ENCODE peak calls at places on chromosomes 13 and 19, in eight cellular contexts. One of them, this sample, is unnamed.
A peak's percentile ranks its signal among the peaks of the same experiment; 100 is the strongest.

GRCh38 chr13:83780201-83780600 is 102.1 kb downstream of the SLITRK1 start:
- DNase-seq in upper lobe of right lung: no peak
- DNase-seq in Calu3: no peak
- DNase-seq in fibroblast of mammary gland: peak; percentile 52
- DNase-seq in foreskin fibroblast: peak; percentile 12
- DNase-seq in fibroblast of lung: peak; percentile 24
- DNase-seq in nephron progenitor cell: peak; percentile 10
- DNase-seq in astrocyte: peak; percentile 8
- DNase-seq in this sample: no peak

GRCh38 chr13:80473695-80474094 is 132.8 kb upstream of the SPRY2 start:
- DNase-seq in upper lobe of right lung: no peak
- DNase-seq in Calu3: no peak
- DNase-seq in fibroblast of mammary gland: peak; percentile 87
- DNase-seq in foreskin fibroblast: peak; percentile 75
- DNase-seq in fibroblast of lung: peak; percentile 36
- DNase-seq in nephron progenitor cell: no peak
- DNase-seq in astrocyte: peak; percentile 24
- DNase-seq in this sample: no peak

GRCh38 chr13:35716186-35716585 is 239.7 kb upstream of the MAB21L1 start:
- DNase-seq in upper lobe of right lung: no peak
- DNase-seq in Calu3: peak; percentile 16
- DNase-seq in fibroblast of mammary gland: peak; percentile 84
- DNase-seq in foreskin fibroblast: no peak
- DNase-seq in fibroblast of lung: peak; percentile 68
- DNase-seq in nephron progenitor cell: no peak
- DNase-seq in astrocyte: peak; percentile 55
- DNase-seq in this sample: no peak

GRCh38 chr13:27053902-27054595 is 117.6 kb downstream of the USP12 start:
- DNase-seq in upper lobe of right lung: no peak
- DNase-seq in Calu3: no peak
- DNase-seq in fibroblast of mammary gland: peak; percentile 87
- DNase-seq in foreskin fibroblast: peak; percentile 85
- DNase-seq in fibroblast of lung: peak; percentile 90
- DNase-seq in nephron progenitor cell: no peak
- DNase-seq in astrocyte: peak; percentile 86
- DNase-seq in this sample: no peak

GRCh38 chr13:44449999-44450821 is 76.6 kb downstream of the SERP2 start:
- DNase-seq in upper lobe of right lung: no peak
- DNase-seq in Calu3: peak; percentile 40
- DNase-seq in fibroblast of mammary gland: no peak
- DNase-seq in foreskin fibroblast: no peak
- DNase-seq in fibroblast of lung: no peak
- DNase-seq in nephron progenitor cell: no peak
- DNase-seq in astrocyte: no peak
- DNase-seq in this sample: no peak

GRCh38 chr13:43908156-43909126 is 28.7 kb downstream of the LACC1 start:
- DNase-seq in upper lobe of right lung: no peak
- DNase-seq in Calu3: peak; percentile 8
- DNase-seq in fibroblast of mammary gland: peak; percentile 66
- DNase-seq in foreskin fibroblast: peak; percentile 18
- DNase-seq in fibroblast of lung: peak; percentile 77
- DNase-seq in nephron progenitor cell: no peak
- DNase-seq in astrocyte: peak; percentile 74
- DNase-seq in this sample: no peak

GRCh38 chr19:30361107-30361447 is 11.1 kb upstream of the ZNF536 start:
- DNase-seq in upper lobe of right lung: no peak
- DNase-seq in Calu3: no peak
- DNase-seq in fibroblast of mammary gland: no peak
- DNase-seq in foreskin fibroblast: no peak
- DNase-seq in fibroblast of lung: no peak
- DNase-seq in nephron progenitor cell: no peak
- DNase-seq in astrocyte: no peak
- DNase-seq in this sample: no peak

GRCh38 chr13:85665286-85665685 is 133.9 kb downstream of the SLITRK6 start:
- DNase-seq in upper lobe of right lung: no peak
- DNase-seq in Calu3: no peak
- DNase-seq in fibroblast of mammary gland: peak; percentile 1
- DNase-seq in foreskin fibroblast: no peak
- DNase-seq in fibroblast of lung: peak; percentile 74
- DNase-seq in nephron progenitor cell: no peak
- DNase-seq in astrocyte: peak; percentile 65
- DNase-seq in this sample: no peak

GRCh38 chr13:61916483-61916882 is 500.8 kb upstream of the PCDH20 start:
- DNase-seq in upper lobe of right lung: no peak
- DNase-seq in Calu3: no peak
- DNase-seq in fibroblast of mammary gland: no peak
- DNase-seq in foreskin fibroblast: no peak
- DNase-seq in fibroblast of lung: no peak
- DNase-seq in nephron progenitor cell: no peak
- DNase-seq in astrocyte: no peak
- DNase-seq in this sample: no peak

GRCh38 chr19:57239982-57240310 is 486 bp upstream of the ZNF805 start:
- DNase-seq in upper lobe of right lung: peak; percentile 69
- DNase-seq in Calu3: no peak
- DNase-seq in fibroblast of mammary gland: peak; percentile 1
- DNase-seq in foreskin fibroblast: no peak
- DNase-seq in fibroblast of lung: no peak
- DNase-seq in nephron progenitor cell: no peak
- DNase-seq in astrocyte: no peak
- DNase-seq in this sample: no peak

GRCh38 chr13:94706101-94706853 is 6.1 kb downstream of the SOX21 start:
- DNase-seq in upper lobe of right lung: no peak
- DNase-seq in Calu3: no peak
- DNase-seq in fibroblast of mammary gland: no peak
- DNase-seq in foreskin fibroblast: no peak
- DNase-seq in fibroblast of lung: no peak
- DNase-seq in nephron progenitor cell: no peak
- DNase-seq in astrocyte: no peak
- DNase-seq in this sample: no peak

GRCh38 chr19:47026156-47026555 is 6.5 kb downstream of the NPAS1 start:
- DNase-seq in upper lobe of right lung: no peak
- DNase-seq in Calu3: no peak
- DNase-seq in fibroblast of mammary gland: no peak
- DNase-seq in foreskin fibroblast: no peak
- DNase-seq in fibroblast of lung: no peak
- DNase-seq in nephron progenitor cell: no peak
- DNase-seq in astrocyte: no peak
- DNase-seq in this sample: no peak

GRCh38 chr19:50695251-50696064 is 24.1 kb downstream of the SHANK1 start:
- DNase-seq in upper lobe of right lung: no peak
- DNase-seq in Calu3: no peak
- DNase-seq in fibroblast of mammary gland: no peak
- DNase-seq in foreskin fibroblast: no peak
- DNase-seq in fibroblast of lung: no peak
- DNase-seq in nephron progenitor cell: peak; percentile 90
- DNase-seq in astrocyte: no peak
- DNase-seq in this sample: no peak

GRCh38 chr13:98731038-98731437 is 21.4 kb downstream of the SLC15A1 start:
- DNase-seq in upper lobe of right lung: no peak
- DNase-seq in Calu3: no peak
- DNase-seq in fibroblast of mammary gland: no peak
- DNase-seq in foreskin fibroblast: no peak
- DNase-seq in fibroblast of lung: no peak
- DNase-seq in nephron progenitor cell: no peak
- DNase-seq in astrocyte: no peak
- DNase-seq in this sample: no peak

GRCh38 chr13:98731925-98732324 is 20.5 kb downstream of the SLC15A1 start:
- DNase-seq in upper lobe of right lung: no peak
- DNase-seq in Calu3: no peak
- DNase-seq in fibroblast of mammary gland: no peak
- DNase-seq in foreskin fibroblast: no peak
- DNase-seq in fibroblast of lung: no peak
- DNase-seq in nephron progenitor cell: no peak
- DNase-seq in astrocyte: no peak
- DNase-seq in this sample: no peak

GRCh38 chr13:98730441-98730840 is 22.0 kb downstream of the SLC15A1 start:
- DNase-seq in upper lobe of right lung: no peak
- DNase-seq in Calu3: no peak
- DNase-seq in fibroblast of mammary gland: no peak
- DNase-seq in foreskin fibroblast: no peak
- DNase-seq in fibroblast of lung: no peak
- DNase-seq in nephron progenitor cell: no peak
- DNase-seq in astrocyte: no peak
- DNase-seq in this sample: no peak

GRCh38 chr13:98729526-98730057 is 22.9 kb downstream of the SLC15A1 start:
- DNase-seq in upper lobe of right lung: no peak
- DNase-seq in Calu3: no peak
- DNase-seq in fibroblast of mammary gland: no peak
- DNase-seq in foreskin fibroblast: no peak
- DNase-seq in fibroblast of lung: no peak
- DNase-seq in nephron progenitor cell: no peak
- DNase-seq in astrocyte: no peak
- DNase-seq in this sample: no peak
- TF ChIP-seq CTCF in upper lobe of right lung: no peak
- TF ChIP-seq CTCF in Calu3: no peak
- TF ChIP-seq CTCF in fibroblast of mammary gland: no peak
- TF ChIP-seq CTCF in foreskin fibroblast: no peak
- TF ChIP-seq CTCF in fibroblast of lung: no peak
- TF ChIP-seq CTCF in nephron progenitor cell: no peak
- TF ChIP-seq CTCF in astrocyte: no peak
- TF ChIP-seq CTCF in this sample: no peak

GRCh38 chr13:77019756-77020155 is 7.2 kb downstream of the FBXL3 start:
- DNase-seq in upper lobe of right lung: no peak
- DNase-seq in Calu3: no peak
- DNase-seq in fibroblast of mammary gland: no peak
- DNase-seq in foreskin fibroblast: no peak
- DNase-seq in fibroblast of lung: no peak
- DNase-seq in nephron progenitor cell: no peak
- DNase-seq in astrocyte: no peak
- DNase-seq in this sample: no peak

GRCh38 chr13:77013853-77014542 is 13.0 kb downstream of the FBXL3 start:
- DNase-seq in upper lobe of right lung: no peak
- DNase-seq in Calu3: no peak
- DNase-seq in fibroblast of mammary gland: no peak
- DNase-seq in foreskin fibroblast: no peak
- DNase-seq in fibroblast of lung: no peak
- DNase-seq in nephron progenitor cell: no peak
- DNase-seq in astrocyte: no peak
- DNase-seq in this sample: no peak

GRCh38 chr13:77014906-77015685 is 11.9 kb downstream of the FBXL3 start:
- DNase-seq in upper lobe of right lung: no peak
- DNase-seq in Calu3: no peak
- DNase-seq in fibroblast of mammary gland: no peak
- DNase-seq in foreskin fibroblast: no peak
- DNase-seq in fibroblast of lung: no peak
- DNase-seq in nephron progenitor cell: no peak
- DNase-seq in astrocyte: no peak
- DNase-seq in this sample: no peak

GRCh38 chr13:77016241-77016812 is 10.6 kb downstream of the FBXL3 start:
- DNase-seq in upper lobe of right lung: no peak
- DNase-seq in Calu3: no peak
- DNase-seq in fibroblast of mammary gland: no peak
- DNase-seq in foreskin fibroblast: no peak
- DNase-seq in fibroblast of lung: peak; percentile 41
- DNase-seq in nephron progenitor cell: no peak
- DNase-seq in astrocyte: no peak
- DNase-seq in this sample: no peak

GRCh38 chr13:77016888-77017623 is 9.9 kb downstream of the FBXL3 start:
- DNase-seq in upper lobe of right lung: no peak
- DNase-seq in Calu3: no peak
- DNase-seq in fibroblast of mammary gland: no peak
- DNase-seq in foreskin fibroblast: no peak
- DNase-seq in fibroblast of lung: no peak
- DNase-seq in nephron progenitor cell: no peak
- DNase-seq in astrocyte: no peak
- DNase-seq in this sample: no peak
- TF ChIP-seq CTCF in upper lobe of right lung: no peak
- TF ChIP-seq CTCF in Calu3: no peak
- TF ChIP-seq CTCF in fibroblast of mammary gland: no peak
- TF ChIP-seq CTCF in foreskin fibroblast: no peak
- TF ChIP-seq CTCF in fibroblast of lung: no peak
- TF ChIP-seq CTCF in nephron progenitor cell: no peak
- TF ChIP-seq CTCF in astrocyte: no peak
- TF ChIP-seq CTCF in this sample: peak; percentile 38

DNA sequence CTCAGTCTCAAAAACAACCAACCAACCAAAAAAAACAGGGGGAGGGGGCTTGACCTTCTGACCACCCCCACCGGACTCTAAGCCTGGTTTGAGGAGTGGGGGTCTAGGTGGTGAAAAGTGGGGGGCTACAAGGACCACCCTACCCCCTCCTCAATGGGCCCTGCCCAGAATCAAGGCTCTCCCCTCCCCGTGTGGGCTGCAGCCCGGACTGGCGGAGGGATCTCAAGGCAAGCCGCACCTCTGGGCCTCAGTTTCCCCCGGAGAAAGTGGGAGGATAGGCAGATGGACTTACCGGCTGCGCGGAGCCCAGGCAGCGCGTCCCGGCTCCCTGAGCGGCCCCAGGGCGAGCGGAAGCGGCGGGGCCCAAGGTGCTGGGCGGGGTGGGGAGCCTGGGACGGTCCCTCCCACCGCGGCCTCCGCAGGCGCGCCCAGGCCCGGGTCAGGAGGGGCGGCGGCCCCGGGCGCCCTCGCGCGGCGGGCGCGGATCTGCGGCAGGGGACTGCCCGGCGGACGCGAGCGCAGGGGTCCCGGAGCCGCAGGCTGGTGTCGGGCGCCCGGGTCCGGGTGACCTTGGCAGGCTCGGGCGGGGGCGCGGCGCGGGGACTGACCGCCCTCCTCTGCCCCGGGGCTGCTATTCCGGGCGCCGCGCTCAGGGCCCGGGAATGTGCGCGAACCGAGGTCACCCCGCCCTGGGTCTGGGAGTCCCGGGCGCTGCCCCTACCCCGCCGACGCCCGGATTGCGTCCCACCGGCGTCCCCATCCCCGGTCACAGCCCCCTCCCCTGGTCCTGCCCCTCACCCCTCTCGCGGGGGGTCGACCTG is at the start of gene ADAMTSL5:
- DNase-seq in upper lobe of right lung: peak; percentile 81
- DNase-seq in Calu3: peak; percentile 71
- DNase-seq in fibroblast of mammary gland: peak; percentile 37
- DNase-seq in foreskin fibroblast: peak; percentile 65
- DNase-seq in fibroblast of lung: peak; percentile 41
- DNase-seq in nephron progenitor cell: peak; percentile 51
- DNase-seq in astrocyte: no peak
- DNase-seq in this sample: no peak
- TF ChIP-seq CTCF in upper lobe of right lung: no peak
- TF ChIP-seq CTCF in Calu3: no peak
- TF ChIP-seq CTCF in fibroblast of mammary gland: no peak
- TF ChIP-seq CTCF in foreskin fibroblast: no peak
- TF ChIP-seq CTCF in fibroblast of lung: no peak
- TF ChIP-seq CTCF in nephron progenitor cell: no peak
- TF ChIP-seq CTCF in astrocyte: no peak
- TF ChIP-seq CTCF in this sample: peak; percentile 20

DNA sequence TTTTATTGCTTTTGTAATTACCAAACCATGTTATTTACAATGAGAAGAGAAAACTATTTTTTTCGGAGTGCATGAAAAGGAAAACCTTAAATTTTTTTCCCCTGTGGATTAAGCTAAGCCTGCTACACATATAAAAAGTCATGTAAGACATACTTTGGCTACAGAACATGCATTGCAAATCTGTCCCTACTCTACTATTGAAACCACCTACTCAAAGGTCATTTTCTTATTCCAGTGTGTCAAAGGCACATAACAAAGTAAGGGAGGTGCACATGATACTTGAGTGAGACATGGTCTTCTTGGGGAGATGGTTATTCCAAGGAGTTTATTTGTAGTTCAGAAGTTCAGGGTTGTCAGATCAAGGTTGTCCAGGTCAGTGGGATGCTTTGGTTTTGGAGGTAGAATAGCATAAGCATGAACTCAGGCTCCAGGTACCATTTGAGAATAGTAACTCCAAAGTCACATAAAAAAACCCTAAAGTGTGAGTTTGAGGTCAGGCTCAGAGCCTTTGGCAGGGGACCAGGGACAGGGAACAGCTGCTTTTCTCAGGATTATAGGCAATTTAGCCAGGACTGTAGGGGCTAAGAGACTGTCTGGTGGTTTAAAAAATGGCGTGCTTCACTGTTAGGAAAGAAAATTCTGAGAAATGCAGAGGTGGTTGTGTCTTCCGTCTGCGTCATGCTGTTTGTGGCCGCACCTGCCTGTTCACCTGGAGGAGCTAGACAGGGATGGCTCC is 15.4 kb downstream of the FARP1 start:
- DNase-seq in upper lobe of right lung: no peak
- DNase-seq in Calu3: no peak
- DNase-seq in fibroblast of mammary gland: no peak
- DNase-seq in foreskin fibroblast: no peak
- DNase-seq in fibroblast of lung: no peak
- DNase-seq in nephron progenitor cell: no peak
- DNase-seq in astrocyte: no peak
- DNase-seq in this sample: no peak
- TF ChIP-seq CTCF in upper lobe of right lung: no peak
- TF ChIP-seq CTCF in Calu3: no peak
- TF ChIP-seq CTCF in fibroblast of mammary gland: no peak
- TF ChIP-seq CTCF in foreskin fibroblast: no peak
- TF ChIP-seq CTCF in fibroblast of lung: no peak
- TF ChIP-seq CTCF in nephron progenitor cell: no peak
- TF ChIP-seq CTCF in astrocyte: no peak
- TF ChIP-seq CTCF in this sample: no peak